ENCODE peak calls at places on chromosomes 4 and X, in four cellular contexts. One of them, this sample, is unnamed.

GRCh38 chrX:10174810-10175209 is 18.0 kb downstream of the CLCN4 start:
- DNase-seq in spleen: no peak
- DNase-seq in uterus: no peak
- DNase-seq in IMR-90: peak; percentile 38
- DNase-seq in this sample: no peak

GRCh38 chrX:10457092-10457491 is 163.3 kb downstream of the MID1 start:
- DNase-seq in IMR-90: peak; percentile 63
- DNase-seq in uterus: no peak
- DNase-seq in spleen: no peak
- DNase-seq in this sample: peak; percentile 6

GRCh38 chr4:15002659-15003440 is 569 bp downstream of the CPEB2 start:
- DNase-seq in spleen: peak; percentile 96
- DNase-seq in IMR-90: peak; percentile 87
- DNase-seq in uterus: peak; percentile 75
- DNase-seq in this sample: peak; percentile 88

GRCh38 chrX:134694333-134694925 is 36.2 kb upstream of the PLAC1 start:
- DNase-seq in spleen: no peak
- DNase-seq in IMR-90: no peak
- DNase-seq in uterus: no peak
- DNase-seq in this sample: no peak

GRCh38 chr4:159240690-159241089 is 137.8 kb downstream of the RAPGEF2 start:
- DNase-seq in IMR-90: peak; percentile 60
- DNase-seq in spleen: no peak
- DNase-seq in uterus: no peak
- DNase-seq in this sample: no peak

GRCh38 chrX:21683910-21684309 is 25.8 kb upstream of the KLHL34 start:
- DNase-seq in spleen: no peak
- DNase-seq in IMR-90: peak; percentile 74
- DNase-seq in uterus: no peak
- DNase-seq in this sample: no peak

GRCh38 chr4:31084806-31085416 is 364.7 kb downstream of the PCDH7 start:
- DNase-seq in spleen: peak; percentile 51
- DNase-seq in uterus: no peak
- DNase-seq in IMR-90: no peak
- DNase-seq in this sample: no peak

GRCh38 chr4:107183155-107183774 is 147.2 kb upstream of the DKK2 start:
- DNase-seq in uterus: no peak
- DNase-seq in IMR-90: peak; percentile 58
- DNase-seq in spleen: no peak
- DNase-seq in this sample: no peak

GRCh38 chrX:153640045-153640686 is 6.8 kb upstream of the DUSP9 start:
- DNase-seq in spleen: peak; percentile 57
- DNase-seq in uterus: no peak
- DNase-seq in IMR-90: no peak
- DNase-seq in this sample: peak; percentile 25

GRCh38 chrX:10414872-10415703 is 205.3 kb downstream of the MID1 start:
- DNase-seq in spleen: no peak
- DNase-seq in uterus: no peak
- DNase-seq in IMR-90: peak; percentile 43
- DNase-seq in this sample: no peak

GRCh38 chr4:128597515-128597914 is 212.0 kb upstream of the JADE1 start:
- DNase-seq in IMR-90: no peak
- DNase-seq in uterus: no peak
- DNase-seq in spleen: no peak
- DNase-seq in this sample: no peak

GRCh38 chr4:112813790-112814189 is 176.8 kb downstream of the LARP7 start:
- DNase-seq in uterus: no peak
- DNase-seq in spleen: no peak
- DNase-seq in IMR-90: peak; percentile 34
- DNase-seq in this sample: no peak

GRCh38 chr4:159608434-159608833 is 505.6 kb downstream of the RAPGEF2 start:
- DNase-seq in spleen: no peak
- DNase-seq in IMR-90: no peak
- DNase-seq in uterus: no peak
- DNase-seq in this sample: no peak

GRCh38 chrX:112341598-112341997 is 259.0 kb upstream of the TRPC5 start:
- DNase-seq in uterus: no peak
- DNase-seq in IMR-90: peak; percentile 83
- DNase-seq in spleen: no peak
- DNase-seq in this sample: no peak

GRCh38 chr4:176794151-176794550 is 1.4 kb upstream of the VEGFC start:
- DNase-seq in uterus: no peak
- DNase-seq in IMR-90: peak; percentile 98
- DNase-seq in spleen: no peak
- DNase-seq in this sample: no peak

GRCh38 chr4:120052840-120053239 is 13.8 kb downstream of the MAD2L1 start:
- DNase-seq in spleen: no peak
- DNase-seq in uterus: peak; percentile 30
- DNase-seq in IMR-90: peak; percentile 99
- DNase-seq in this sample: peak; percentile 56

GRCh38 chrX:150694738-150695410 is 1.7 kb downstream of the MTMR1 start:
- DNase-seq in spleen: no peak
- DNase-seq in uterus: no peak
- DNase-seq in IMR-90: no peak
- DNase-seq in this sample: no peak

GRCh38 chrX:131393426-131393825 is 104.3 kb upstream of the IGSF1 start:
- DNase-seq in uterus: no peak
- DNase-seq in spleen: no peak
- DNase-seq in IMR-90: no peak
- DNase-seq in this sample: no peak

GRCh38 chr4:12689457-12689856 is 794.7 kb downstream of the RAB28 start:
- DNase-seq in uterus: no peak
- DNase-seq in IMR-90: no peak
- DNase-seq in spleen: no peak
- DNase-seq in this sample: no peak

GRCh38 chrX:115409551-115409950 is 120.0 kb downstream of the LUZP4 start:
- DNase-seq in IMR-90: peak; percentile 3
- DNase-seq in spleen: no peak
- DNase-seq in uterus: no peak
- DNase-seq in this sample: no peak
- H3K27ac ChIP-seq in IMR-90: no peak overlapping the region
- H3K27ac ChIP-seq in spleen: no peak overlapping the region
- H3K27ac ChIP-seq in uterus: no peak overlapping the region
- H3K27ac ChIP-seq in this sample: no peak overlapping the region

DNA sequence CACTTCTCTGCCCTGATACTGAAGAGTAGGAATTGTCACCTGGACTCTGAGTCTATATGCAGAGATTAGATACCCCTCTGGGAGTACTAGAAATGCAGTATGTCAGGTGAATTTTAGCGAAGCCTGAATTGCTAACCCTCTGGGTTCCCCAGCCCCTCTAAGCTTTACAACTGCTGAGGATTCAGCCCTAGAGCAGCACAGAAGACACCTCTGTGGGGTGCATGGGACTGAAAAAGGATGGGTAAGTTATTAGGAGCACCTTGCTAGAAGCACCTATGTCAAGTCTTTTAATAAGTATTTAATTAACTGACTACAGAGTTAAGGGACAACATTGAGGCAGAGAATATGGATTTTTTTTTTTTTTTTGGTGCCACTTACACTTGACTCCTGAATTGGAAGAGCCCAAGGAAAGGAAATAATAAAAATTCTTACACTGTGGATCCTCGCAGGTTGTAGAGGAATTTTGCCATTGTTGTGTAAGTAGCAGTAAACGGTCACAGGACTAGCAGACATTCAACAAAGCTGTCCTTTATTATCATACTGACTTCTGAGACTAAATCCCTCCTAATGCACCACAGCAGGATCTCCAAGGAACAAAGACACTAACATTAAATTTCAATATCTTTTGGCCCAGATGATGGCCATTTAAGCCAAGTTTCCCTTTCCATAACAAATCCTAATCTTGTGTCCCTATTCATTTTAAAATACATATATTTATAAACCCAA is 253.2 kb downstream of the ANKRD50 start:
- DNase-seq in IMR-90: no peak
- DNase-seq in uterus: no peak
- DNase-seq in spleen: no peak
- DNase-seq in this sample: no peak
- H3K27ac ChIP-seq in IMR-90: no peak overlapping the region
- H3K27ac ChIP-seq in uterus: no peak overlapping the region
- H3K27ac ChIP-seq in spleen: no peak overlapping the region
- H3K27ac ChIP-seq in this sample: no peak overlapping the region

DNA sequence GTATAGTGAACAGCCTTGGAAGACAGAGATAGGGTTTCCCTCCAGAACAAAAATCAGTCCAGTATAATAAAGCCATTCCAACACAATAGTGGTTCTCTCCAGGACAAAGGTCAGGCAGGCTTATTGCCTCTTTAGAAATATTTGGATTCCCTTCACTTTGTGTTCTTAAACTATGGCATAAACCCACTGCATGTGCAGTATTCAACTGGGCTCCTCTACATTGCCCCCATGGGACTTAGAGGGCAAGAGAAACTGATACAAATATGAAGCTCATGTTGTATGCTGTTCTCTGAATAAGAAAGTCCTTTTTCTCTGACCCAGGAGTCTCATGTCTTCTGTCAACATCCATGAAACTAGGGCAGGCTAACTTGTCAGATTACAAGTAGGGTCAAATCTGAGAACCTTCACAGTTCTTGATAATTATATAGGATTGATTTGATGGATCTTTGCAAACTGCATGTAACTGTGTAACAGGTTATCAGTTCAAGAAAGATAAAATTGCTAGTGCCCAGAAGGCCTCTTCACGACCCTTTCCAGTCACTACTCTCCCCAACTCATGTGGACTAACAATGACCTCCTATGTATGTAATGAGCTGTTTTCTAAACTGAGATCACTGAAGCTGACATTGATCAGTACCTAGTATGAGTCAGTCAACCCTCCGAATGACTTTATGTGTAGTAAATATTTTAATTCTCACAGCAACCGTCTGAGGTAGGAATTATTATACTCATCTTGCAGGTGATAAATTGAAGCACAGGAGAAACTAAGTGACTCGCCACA is 31.9 kb upstream of the FAM9C start:
- DNase-seq in IMR-90: peak; percentile 51
- DNase-seq in spleen: no peak
- DNase-seq in uterus: no peak
- DNase-seq in this sample: no peak
- H3K27ac ChIP-seq in IMR-90: no peak overlapping the region
- H3K27ac ChIP-seq in spleen: peak overlapping the region; percentile 70
- H3K27ac ChIP-seq in uterus: no peak overlapping the region
- H3K27ac ChIP-seq in this sample: no peak overlapping the region

GRCh38 chr4:118738999-118739690 is 54.0 kb downstream of the METTL14 start:
- DNase-seq in IMR-90: no peak
- DNase-seq in spleen: no peak
- DNase-seq in uterus: no peak
- DNase-seq in this sample: no peak
- H3K27ac ChIP-seq in IMR-90: no peak overlapping the region
- H3K27ac ChIP-seq in spleen: no peak overlapping the region
- H3K27ac ChIP-seq in uterus: no peak overlapping the region
- H3K27ac ChIP-seq in this sample: no peak overlapping the region

GRCh38 chrX:64395568-64395929 is 297 bp upstream of the MTMR8 start:
- DNase-seq in IMR-90: no peak
- DNase-seq in uterus: no peak
- DNase-seq in spleen: no peak
- DNase-seq in this sample: no peak

GRCh38 chrX:64398088-64398487 is 2.8 kb upstream of the MTMR8 start:
- DNase-seq in IMR-90: no peak
- DNase-seq in uterus: no peak
- DNase-seq in spleen: no peak
- DNase-seq in this sample: no peak

GRCh38 chrX:64389489-64389888 is 5.8 kb downstream of the MTMR8 start:
- DNase-seq in IMR-90: no peak
- DNase-seq in uterus: no peak
- DNase-seq in spleen: no peak
- DNase-seq in this sample: no peak

GRCh38 chrX:64394059-64394873 is 986 bp downstream of the MTMR8 start:
- DNase-seq in spleen: no peak
- DNase-seq in uterus: no peak
- DNase-seq in IMR-90: no peak
- DNase-seq in this sample: no peak

DNA sequence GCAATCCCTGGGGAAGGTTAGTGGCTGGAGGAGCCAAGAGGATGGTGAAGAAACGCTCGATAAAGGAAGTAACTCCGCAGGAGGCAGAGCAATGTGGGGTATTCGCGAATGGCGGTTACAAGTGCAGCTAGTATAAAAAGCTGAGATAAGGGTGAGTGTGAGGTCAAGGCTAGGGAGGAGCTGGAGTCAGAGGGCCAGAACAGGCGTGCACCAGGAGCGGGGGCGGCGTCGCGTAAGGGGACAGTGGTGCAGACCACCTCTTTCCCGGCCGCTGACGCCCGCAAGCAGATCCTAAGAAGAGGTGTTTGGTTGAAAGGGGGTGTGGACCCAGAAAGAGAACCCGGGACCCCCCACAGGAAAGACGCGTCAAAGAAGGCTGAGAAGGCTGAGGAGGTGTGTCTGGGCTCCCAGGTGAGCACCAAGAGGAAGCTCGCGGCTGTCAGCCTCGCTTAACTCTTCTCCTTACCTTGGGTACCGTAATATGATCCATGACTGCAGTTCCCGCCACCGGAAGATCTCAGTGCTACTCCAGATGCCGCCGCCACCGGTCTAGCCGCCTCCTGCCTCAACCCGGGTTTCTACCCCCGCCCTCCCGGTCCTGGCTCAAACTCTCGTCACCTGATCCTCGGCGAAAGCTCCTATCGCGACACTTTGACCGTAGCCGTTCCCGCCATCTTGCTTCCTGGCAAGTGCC is at the start of gene MTMR8:
- DNase-seq in IMR-90: no peak
- DNase-seq in uterus: peak; percentile 61
- DNase-seq in spleen: peak; percentile 90
- DNase-seq in this sample: peak; percentile 66
- H3K27ac ChIP-seq in IMR-90: no peak within 1 kb of the TSS
- H3K27ac ChIP-seq in uterus: peak within 1 kb of the TSS; percentile 51
- H3K27ac ChIP-seq in spleen: no peak within 1 kb of the TSS
- H3K27ac ChIP-seq in this sample: no peak within 1 kb of the TSS

GRCh38 chrX:48467331-48467761 is 2.7 kb downstream of the SLC38A5 start:
- DNase-seq in uterus: no peak
- DNase-seq in IMR-90: no peak
- DNase-seq in spleen: peak; percentile 59
- DNase-seq in this sample: no peak
- H3K27ac ChIP-seq in uterus: no peak overlapping the region
- H3K27ac ChIP-seq in IMR-90: peak overlapping the region; percentile 77
- H3K27ac ChIP-seq in spleen: no peak overlapping the region
- H3K27ac ChIP-seq in this sample: no peak overlapping the region

This sample was measured in heart left ventricle.